ENCODE peak calls at places on chromosomes 11 and 22, in seven cellular contexts. Z is NCI-H1694; U is activated T-cell treated with anti-CD3 and anti-CD28 coated beads, Interleukin-2, amount 50 U/mL, for 48 hours; V is WERI-Rb-1; D is activated naive CD8-positive, alpha-beta T cell treated with anti-CD3 and anti-CD28 coated beads, Interleukin-2, amount 50 U/mL, for 16 hours; N is NAMALWA; T is A549. W is an unnamed sample.

GRCh38 chr22:17035246-17035645 is 27.2 kb upstream of the GAB4 start:
- DNase-seq in D (no peak), V (no peak), T (no peak), Z (no peak), U (no peak), N (no peak), W (no peak)

GRCh38 chr11:69052343-69053168 is 3.8 kb downstream of the TPCN2 start:
- DNase-seq in Z (no peak), U (no peak), N (no peak), V (no peak), D (no peak), T (no peak), W (no peak)

GRCh38 chr11:19868871-19869270 is 156.2 kb downstream of the NAV2 start:
- DNase-seq in N (no peak), U (no peak), T (no peak), Z (no peak), D (no peak), V (no peak), W (peak)

GRCh38 chr11:36070215-36070976 is 126.5 kb downstream of the LDLRAD3 start:
- DNase-seq in D (no peak), N (no peak), Z (no peak), T (no peak), U (no peak), V (no peak), W (no peak)

GRCh38 chr11:47514825-47515647 is 37.9 kb downstream of the CELF1 start:
- DNase-seq in D (no peak), V (no peak), Z (peak), N (peak), U (peak), T (peak), W (peak)

GRCh38 chr11:45170484-45170883 is 24.0 kb downstream of the PRDM11 start:
- DNase-seq in V (no peak), N (no peak), T (no peak), U (no peak), D (no peak), Z (no peak), W (no peak)

GRCh38 chr11:132140056-132140455 is 769.6 kb downstream of the NTM start:
- DNase-seq in U (no peak), T (no peak), D (no peak), Z (no peak), N (no peak), V (no peak), W (no peak)

GRCh38 chr11:438101-438844 is 3.5 kb downstream of the ANO9 start:
- DNase-seq in U (no peak), V (no peak), D (no peak), Z (no peak), T (no peak), N (no peak), W (no peak)

GRCh38 chr11:103547691-103548090 is 438.5 kb downstream of the DYNC2H1 start:
- DNase-seq in T (no peak), Z (no peak), V (no peak), U (no peak), D (no peak), N (no peak), W (no peak)

GRCh38 chr11:17286332-17286731 is 9.8 kb downstream of the NUCB2 start:
- DNase-seq in T (no peak), N (no peak), V (no peak), Z (no peak), D (no peak), U (no peak), W (no peak)

GRCh38 chr22:27778299-27779090 is 23.1 kb downstream of the MN1 start:
- DNase-seq in N (no peak), Z (no peak), D (no peak), U (no peak), V (peak), T (no peak), W (peak)

GRCh38 chr11:68128682-68129327 is 7.6 kb upstream of the CHKA start:
- DNase-seq in V (peak), N (no peak), D (no peak), T (no peak), U (no peak), Z (no peak), W (peak)

GRCh38 chr22:48663297-48663696 is 1164.4 kb downstream of the BRD1 start:
- DNase-seq in D (no peak), T (peak), N (peak), Z (no peak), V (no peak), U (peak), W (no peak)

GRCh38 chr11:82978422-82979099 is 77.0 kb downstream of the DDIAS start:
- DNase-seq in N (no peak), V (no peak), Z (no peak), U (peak), D (no peak), T (peak), W (peak)

GRCh38 chr11:9039194-9039593 is 35.4 kb upstream of the NRIP3 start:
- DNase-seq in Z (no peak), D (no peak), T (peak), U (no peak), V (no peak), N (no peak), W (peak)

GRCh38 chr11:16920559-16920958 is 93.7 kb downstream of the PLEKHA7 start:
- DNase-seq in D (no peak), N (no peak), U (no peak), Z (no peak), T (no peak), V (no peak), W (no peak)

GRCh38 chr11:3129181-3129590 is 35.9 kb downstream of the OSBPL5 start:
- DNase-seq in T (no peak), Z (no peak), D (no peak), N (no peak), U (no peak), V (no peak), W (no peak)

GRCh38 chr22:41481131-41481830 is 12.4 kb downstream of the ACO2 start:
- DNase-seq in N (no peak), D (no peak), Z (no peak), U (no peak), V (no peak), T (no peak), W (peak)

GRCh38 chr22:37959231-37959825 is 5.8 kb downstream of the POLR2F start:
- DNase-seq in D (no peak), T (no peak), U (no peak), Z (no peak), N (no peak), V (no peak), W (no peak)

GRCh38 chr22:30627480-30627879 is 8.1 kb upstream of the SLC35E4 start:
- DNase-seq in U (no peak), T (no peak), V (no peak), D (no peak), N (no peak), Z (no peak), W (no peak)

GRCh38 chr11:69915501-69916250 is 96.5 kb upstream of the FGF3 start:
- DNase-seq in T (peak), V (peak), U (peak), N (peak), D (no peak), Z (peak), W (peak)

GRCh38 chr22:46187862-46188261 is 37.5 kb downstream of the PPARA start:
- DNase-seq in U (no peak), Z (no peak), V (no peak), T (no peak), D (no peak), N (no peak), W (no peak)

GRCh38 chr11:35662649-35663407 is at the start of gene TRIM44:
- DNase-seq in D (peak), Z (peak), U (peak), N (no peak), V (peak), T (peak), W (peak)

GRCh38 chr11:14643697-14644395 is at the start of gene PDE3B:
- DNase-seq in U (peak), D (peak), N (peak), Z (peak), V (peak), T (peak), W (peak)

GRCh38 chr11:65262381-65262680 is 569 bp downstream of the POLA2 start:
- DNase-seq in T (no peak), U (no peak), D (no peak), Z (no peak), N (peak), V (no peak), W (no peak)

GRCh38 chr11:27600656-27601055 is 94.1 kb upstream of the LIN7C start:
- DNase-seq in N (no peak), T (no peak), D (no peak), Z (no peak), U (no peak), V (no peak), W (no peak)

GRCh38 chr11:693415-693831 is 1.6 kb downstream of the DEAF1 start:
- DNase-seq in U (peak), D (no peak), T (no peak), Z (no peak), V (no peak), N (no peak), W (no peak)

GRCh38 chr11:59173080-59173963 is 1.4 kb downstream of the DTX4 start:
- DNase-seq in Z (no peak), T (no peak), V (peak), U (peak), N (no peak), D (no peak), W (peak)

GRCh38 chr22:30906946-30907345 is 61.6 kb downstream of the MORC2 start:
- DNase-seq in N (no peak), T (no peak), D (no peak), U (no peak), V (no peak), Z (no peak), W (no peak)

W was measured in astrocyte.